ENCODE peak calls at places on chromosomes 13 and 19, in ten cellular contexts. One of them, this sample, is unnamed.

GRCh38 chr13:28333204-28333900 is 161.6 kb downstream of the FLT1 start:
- DNase-seq in HTR-8/SVneo: no peak
- DNase-seq in epithelial cell of esophagus: no peak
- DNase-seq in H1: no peak
- DNase-seq in cardiac fibroblast: peak
- DNase-seq in T-helper 22 cell: no peak
- DNase-seq in colonic mucosa: no peak
- DNase-seq in IMR-90: no peak
- DNase-seq in EH: no peak
- DNase-seq in AG09309: no peak
- DNase-seq in this sample: no peak

GRCh38 chr13:105363747-105364177 is 1171.7 kb downstream of the EFNB2 start:
- DNase-seq in epithelial cell of esophagus: peak
- DNase-seq in H1: no peak
- DNase-seq in T-helper 22 cell: no peak
- DNase-seq in AG09309: no peak
- DNase-seq in IMR-90: no peak
- DNase-seq in cardiac fibroblast: no peak
- DNase-seq in EH: no peak
- DNase-seq in HTR-8/SVneo: no peak
- DNase-seq in colonic mucosa: no peak
- DNase-seq in this sample: no peak

GRCh38 chr13:57644106-57644505 is 12.6 kb downstream of the PCDH17 start:
- DNase-seq in epithelial cell of esophagus: no peak
- DNase-seq in IMR-90: no peak
- DNase-seq in colonic mucosa: no peak
- DNase-seq in H1: no peak
- DNase-seq in EH: no peak
- DNase-seq in HTR-8/SVneo: no peak
- DNase-seq in cardiac fibroblast: no peak
- DNase-seq in T-helper 22 cell: no peak
- DNase-seq in AG09309: no peak
- DNase-seq in this sample: no peak

GRCh38 chr13:35856721-35857346 is 274.3 kb downstream of the DCLK1 start:
- DNase-seq in IMR-90: no peak
- DNase-seq in T-helper 22 cell: no peak
- DNase-seq in colonic mucosa: no peak
- DNase-seq in EH: peak
- DNase-seq in HTR-8/SVneo: no peak
- DNase-seq in AG09309: no peak
- DNase-seq in H1: no peak
- DNase-seq in epithelial cell of esophagus: no peak
- DNase-seq in cardiac fibroblast: no peak
- DNase-seq in this sample: no peak

GRCh38 chr13:50805805-50806204 is 37.7 kb downstream of the DLEU7 start:
- DNase-seq in epithelial cell of esophagus: peak
- DNase-seq in HTR-8/SVneo: no peak
- DNase-seq in colonic mucosa: no peak
- DNase-seq in cardiac fibroblast: peak
- DNase-seq in H1: no peak
- DNase-seq in AG09309: no peak
- DNase-seq in T-helper 22 cell: no peak
- DNase-seq in IMR-90: peak
- DNase-seq in EH: peak
- DNase-seq in this sample: no peak

GRCh38 chr19:8302357-8302691 is 5.8 kb downstream of the CD320 start:
- DNase-seq in H1: no peak
- DNase-seq in cardiac fibroblast: no peak
- DNase-seq in AG09309: no peak
- DNase-seq in T-helper 22 cell: no peak
- DNase-seq in IMR-90: no peak
- DNase-seq in colonic mucosa: peak
- DNase-seq in HTR-8/SVneo: no peak
- DNase-seq in epithelial cell of esophagus: no peak
- DNase-seq in EH: no peak
- DNase-seq in this sample: peak

GRCh38 chr19:31338069-31338767 is 11.0 kb downstream of the TSHZ3 start:
- DNase-seq in epithelial cell of esophagus: peak
- DNase-seq in cardiac fibroblast: peak
- DNase-seq in H1: no peak
- DNase-seq in HTR-8/SVneo: no peak
- DNase-seq in AG09309: no peak
- DNase-seq in T-helper 22 cell: no peak
- DNase-seq in EH: peak
- DNase-seq in IMR-90: peak
- DNase-seq in colonic mucosa: no peak
- DNase-seq in this sample: peak

GRCh38 chr19:6210721-6211600 is 68.8 kb downstream of the MLLT1 start:
- DNase-seq in IMR-90: no peak
- DNase-seq in T-helper 22 cell: no peak
- DNase-seq in epithelial cell of esophagus: no peak
- DNase-seq in HTR-8/SVneo: no peak
- DNase-seq in cardiac fibroblast: no peak
- DNase-seq in AG09309: no peak
- DNase-seq in H1: no peak
- DNase-seq in colonic mucosa: no peak
- DNase-seq in EH: no peak
- DNase-seq in this sample: no peak

GRCh38 chr19:16325671-16326400 is 1.2 kb downstream of the KLF2 start:
- DNase-seq in HTR-8/SVneo: peak
- DNase-seq in EH: peak
- DNase-seq in cardiac fibroblast: peak
- DNase-seq in T-helper 22 cell: peak
- DNase-seq in epithelial cell of esophagus: no peak
- DNase-seq in IMR-90: no peak
- DNase-seq in colonic mucosa: peak
- DNase-seq in H1: no peak
- DNase-seq in AG09309: no peak
- DNase-seq in this sample: no peak

GRCh38 chr13:44050450-44051063 is 170.9 kb downstream of the LACC1 start:
- DNase-seq in T-helper 22 cell: no peak
- DNase-seq in H1: no peak
- DNase-seq in cardiac fibroblast: peak
- DNase-seq in HTR-8/SVneo: peak
- DNase-seq in AG09309: no peak
- DNase-seq in EH: peak
- DNase-seq in epithelial cell of esophagus: peak
- DNase-seq in IMR-90: peak
- DNase-seq in colonic mucosa: no peak
- DNase-seq in this sample: no peak

GRCh38 chr19:1961545-1961878 is 20.5 kb downstream of the CSNK1G2 start:
- DNase-seq in AG09309: no peak
- DNase-seq in cardiac fibroblast: no peak
- DNase-seq in T-helper 22 cell: no peak
- DNase-seq in colonic mucosa: no peak
- DNase-seq in H1: no peak
- DNase-seq in IMR-90: no peak
- DNase-seq in EH: no peak
- DNase-seq in HTR-8/SVneo: no peak
- DNase-seq in epithelial cell of esophagus: no peak
- DNase-seq in this sample: no peak

GRCh38 chr19:44142014-44142523 is 715 bp downstream of the ZNF234 start:
- DNase-seq in HTR-8/SVneo: no peak
- DNase-seq in cardiac fibroblast: peak
- DNase-seq in IMR-90: peak
- DNase-seq in T-helper 22 cell: no peak
- DNase-seq in H1: no peak
- DNase-seq in EH: peak
- DNase-seq in AG09309: no peak
- DNase-seq in colonic mucosa: peak
- DNase-seq in epithelial cell of esophagus: peak
- DNase-seq in this sample: no peak

GRCh38 chr19:21843081-21843480 is 7.1 kb upstream of the ZNF43 start:
- DNase-seq in cardiac fibroblast: no peak
- DNase-seq in AG09309: no peak
- DNase-seq in T-helper 22 cell: no peak
- DNase-seq in EH: no peak
- DNase-seq in colonic mucosa: no peak
- DNase-seq in IMR-90: no peak
- DNase-seq in H1: no peak
- DNase-seq in HTR-8/SVneo: no peak
- DNase-seq in epithelial cell of esophagus: no peak
- DNase-seq in this sample: no peak

GRCh38 chr13:98202026-98202425 is 25.0 kb upstream of the RNF113B start:
- DNase-seq in IMR-90: no peak
- DNase-seq in H1: no peak
- DNase-seq in AG09309: no peak
- DNase-seq in colonic mucosa: peak
- DNase-seq in epithelial cell of esophagus: no peak
- DNase-seq in HTR-8/SVneo: no peak
- DNase-seq in cardiac fibroblast: no peak
- DNase-seq in EH: no peak
- DNase-seq in T-helper 22 cell: no peak
- DNase-seq in this sample: no peak

GRCh38 chr13:39123578-39123977 is 85.3 kb downstream of the NHLRC3 start:
- DNase-seq in AG09309: no peak
- DNase-seq in epithelial cell of esophagus: no peak
- DNase-seq in IMR-90: no peak
- DNase-seq in cardiac fibroblast: no peak
- DNase-seq in colonic mucosa: no peak
- DNase-seq in HTR-8/SVneo: no peak
- DNase-seq in EH: no peak
- DNase-seq in T-helper 22 cell: no peak
- DNase-seq in H1: no peak
- DNase-seq in this sample: no peak

GRCh38 chr13:49370390-49370789 is 73.5 kb downstream of the CAB39L start:
- DNase-seq in T-helper 22 cell: no peak
- DNase-seq in EH: no peak
- DNase-seq in epithelial cell of esophagus: no peak
- DNase-seq in cardiac fibroblast: no peak
- DNase-seq in AG09309: no peak
- DNase-seq in H1: no peak
- DNase-seq in IMR-90: no peak
- DNase-seq in colonic mucosa: no peak
- DNase-seq in HTR-8/SVneo: no peak
- DNase-seq in this sample: no peak

GRCh38 chr13:43433691-43434121 is 353.1 kb downstream of the ENOX1 start:
- DNase-seq in HTR-8/SVneo: no peak
- DNase-seq in H1: no peak
- DNase-seq in AG09309: no peak
- DNase-seq in colonic mucosa: no peak
- DNase-seq in IMR-90: no peak
- DNase-seq in cardiac fibroblast: no peak
- DNase-seq in epithelial cell of esophagus: no peak
- DNase-seq in T-helper 22 cell: no peak
- DNase-seq in EH: peak
- DNase-seq in this sample: no peak

GRCh38 chr19:23273022-23273593 is 22.9 kb upstream of the ZNF724 start:
- DNase-seq in epithelial cell of esophagus: peak
- DNase-seq in HTR-8/SVneo: no peak
- DNase-seq in AG09309: no peak
- DNase-seq in IMR-90: no peak
- DNase-seq in H1: no peak
- DNase-seq in EH: no peak
- DNase-seq in cardiac fibroblast: no peak
- DNase-seq in T-helper 22 cell: no peak
- DNase-seq in colonic mucosa: peak
- DNase-seq in this sample: peak

GRCh38 chr19:50858896-50859295 is 4.2 kb downstream of the KLK3 start:
- DNase-seq in T-helper 22 cell: no peak
- DNase-seq in IMR-90: no peak
- DNase-seq in HTR-8/SVneo: no peak
- DNase-seq in cardiac fibroblast: no peak
- DNase-seq in colonic mucosa: peak
- DNase-seq in EH: no peak
- DNase-seq in epithelial cell of esophagus: no peak
- DNase-seq in H1: no peak
- DNase-seq in AG09309: no peak
- DNase-seq in this sample: no peak

GRCh38 chr19:39182174-39182505 is 14.6 kb upstream of the NCCRP1 start:
- DNase-seq in colonic mucosa: no peak
- DNase-seq in HTR-8/SVneo: no peak
- DNase-seq in IMR-90: no peak
- DNase-seq in H1: no peak
- DNase-seq in epithelial cell of esophagus: peak
- DNase-seq in cardiac fibroblast: no peak
- DNase-seq in AG09309: no peak
- DNase-seq in T-helper 22 cell: no peak
- DNase-seq in EH: no peak
- DNase-seq in this sample: no peak

GRCh38 chr13:113065406-113066141 is 40.0 kb upstream of the F7 start:
- DNase-seq in epithelial cell of esophagus: no peak
- DNase-seq in H1: no peak
- DNase-seq in T-helper 22 cell: no peak
- DNase-seq in colonic mucosa: no peak
- DNase-seq in AG09309: no peak
- DNase-seq in EH: peak
- DNase-seq in IMR-90: peak
- DNase-seq in cardiac fibroblast: no peak
- DNase-seq in HTR-8/SVneo: no peak
- DNase-seq in this sample: no peak